ENCODE peak calls at places on chromosomes 5 and 9, in seven cellular contexts. A, U, D, Q, P, T and I are unnamed samples.

GRCh38 chr9:7146582-7146981 is 388.8 kb downstream of the KDM4C start:
- DNase-seq in P (no peak), D (peak; percentile 16), A (no peak), Q (no peak), T (no peak), U (no peak), I (no peak)

GRCh38 chr9:122816163-122816867 is 12.1 kb downstream of the PDCL start:
- DNase-seq in P (no peak), T (no peak), A (no peak), D (no peak), Q (peak; percentile 59), U (no peak), I (no peak)

GRCh38 chr5:134445841-134446818 is 34.4 kb upstream of the CDKN2AIPNL start:
- DNase-seq in D (no peak), T (no peak), U (no peak), A (no peak), P (no peak), Q (peak; percentile 79), I (peak; percentile 37)

GRCh38 chr5:59025734-59026133 is 442.9 kb downstream of the RAB3C start:
- DNase-seq in D (no peak), A (peak; percentile 41), T (no peak), P (no peak), Q (no peak), U (no peak), I (no peak)

GRCh38 chr9:94031380-94031779 is 52.9 kb upstream of the PTPDC1 start:
- DNase-seq in Q (no peak), D (no peak), P (no peak), T (no peak), U (no peak), A (no peak), I (no peak)

GRCh38 chr5:115415143-115415491 is 118.7 kb upstream of the CCDC112 start:
- DNase-seq in U (no peak), T (no peak), D (peak; percentile 29), Q (no peak), P (peak; percentile 78), A (peak; percentile 82), I (peak; percentile 80)

GRCh38 chr9:91567642-91568274 is 144.1 kb upstream of the NFIL3 start:
- DNase-seq in P (no peak), U (peak; percentile 12), D (no peak), Q (no peak), T (no peak), A (no peak), I (no peak)

GRCh38 chr9:34659592-34660253 is 2.7 kb downstream of the CCL27 start:
- DNase-seq in A (peak; percentile 55), Q (no peak), P (no peak), D (no peak), U (no peak), T (no peak), I (no peak)

GRCh38 chr5:61168951-61169350 is 6.7 kb upstream of the SMIM15 start:
- DNase-seq in U (no peak), D (no peak), Q (no peak), A (no peak), P (no peak), T (no peak), I (no peak)

GRCh38 chr9:124511891-124512805 is 4.9 kb upstream of the NR5A1 start:
- DNase-seq in D (no peak), P (no peak), A (no peak), T (no peak), U (no peak), Q (no peak), I (no peak)

GRCh38 chr9:24413651-24414050 is 132.0 kb downstream of the IZUMO3 start:
- DNase-seq in P (no peak), D (no peak), A (no peak), T (no peak), U (no peak), Q (no peak), I (no peak)

GRCh38 chr9:72894342-72894741 is 58.5 kb downstream of the ALDH1A1 start:
- DNase-seq in T (no peak), D (peak; percentile 82), Q (no peak), A (peak; percentile 4), P (no peak), U (no peak), I (no peak)

GRCh38 chr9:111237447-111237846 is 92.6 kb downstream of the OR2K2 start:
- DNase-seq in Q (no peak), P (no peak), A (no peak), U (no peak), D (no peak), T (no peak), I (no peak)

GRCh38 chr5:54799645-54800044 is 185.7 kb downstream of the ESM1 start:
- DNase-seq in T (no peak), D (no peak), U (no peak), A (no peak), P (no peak), Q (no peak), I (no peak)

GRCh38 chr5:132473608-132474007 is 17.0 kb downstream of the IRF1 start:
- DNase-seq in A (no peak), Q (no peak), P (no peak), U (no peak), D (no peak), T (peak; percentile 1), I (no peak)

GRCh38 chr5:96885518-96886338 is 9.4 kb downstream of the ERAP2 start:
- DNase-seq in T (no peak), Q (no peak), P (no peak), D (no peak), A (no peak), U (no peak), I (no peak)

DNA sequence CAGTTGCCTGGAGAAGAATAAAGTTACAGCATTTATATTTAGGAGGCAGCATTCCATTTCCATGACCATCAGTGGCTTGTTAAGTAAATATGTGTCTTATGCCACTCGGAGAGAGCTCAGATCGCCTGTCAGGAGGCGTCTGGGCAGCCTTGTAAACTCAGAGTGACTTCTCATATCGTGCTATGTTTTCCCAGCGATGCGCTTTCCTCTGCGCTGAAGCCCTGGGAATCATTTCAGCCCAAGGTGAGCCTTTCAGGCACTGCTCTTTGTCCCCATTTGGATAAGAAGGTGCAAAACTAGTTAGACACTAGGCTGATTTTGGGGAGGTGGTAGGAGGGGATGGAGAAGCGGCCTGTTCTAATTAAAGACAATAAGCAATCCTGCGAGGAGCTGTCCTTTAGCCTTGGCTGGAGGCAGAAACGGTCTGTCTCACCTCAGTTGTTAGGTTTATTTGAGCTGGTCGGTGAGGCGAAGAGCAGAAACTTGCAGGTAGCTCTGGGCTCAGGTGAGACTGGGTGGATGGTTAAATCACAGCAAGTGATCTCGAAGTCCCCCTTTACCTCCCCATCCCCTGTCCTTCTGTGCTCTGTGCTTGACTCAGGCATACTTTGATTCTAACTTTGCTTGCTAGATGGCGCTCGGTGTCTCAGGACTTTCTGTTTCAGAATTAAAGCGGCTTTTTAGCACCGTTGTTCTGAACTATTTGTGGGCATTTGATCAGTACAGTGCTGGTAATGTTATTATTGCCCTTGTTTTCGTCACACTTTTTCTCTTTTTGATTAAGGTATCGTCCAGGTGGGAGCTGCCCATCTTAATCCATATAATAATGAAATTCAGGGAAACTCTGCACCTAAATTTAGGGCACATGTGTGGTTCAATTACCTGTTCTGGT is 24.6 kb downstream of the NR2F1 start:
- DNase-seq in T (no peak), U (no peak), A (peak; percentile 89), P (no peak), Q (no peak), D (peak; percentile 84), I (no peak)
- TF ChIP-seq CTCF in T (peak; percentile 65), U (no peak), A (peak; percentile 64), P (peak; percentile 78), Q (peak; percentile 42), D (peak; percentile 72), I (peak; percentile 29)

GRCh38 chr5:103522586-103522985 is 40.0 kb downstream of the NUDT12 start:
- DNase-seq in P (no peak), A (no peak), U (no peak), T (no peak), D (peak; percentile 3), Q (no peak), I (no peak)

GRCh38 chr5:103523319-103523718 is 39.3 kb downstream of the NUDT12 start:
- DNase-seq in D (no peak), P (no peak), Q (no peak), U (no peak), T (no peak), A (no peak), I (no peak)

GRCh38 chr5:103525366-103525765 is 37.2 kb downstream of the NUDT12 start:
- DNase-seq in U (no peak), T (no peak), P (no peak), D (no peak), Q (no peak), A (no peak), I (no peak)

GRCh38 chr5:103532116-103532734 is 30.4 kb downstream of the NUDT12 start:
- DNase-seq in D (no peak), T (no peak), A (no peak), Q (no peak), U (no peak), P (no peak), I (no peak)

GRCh38 chr5:103526164-103526915 is 36.2 kb downstream of the NUDT12 start:
- DNase-seq in Q (no peak), U (no peak), D (no peak), P (no peak), A (no peak), T (no peak), I (no peak)
- H3K27ac ChIP-seq in Q (no peak overlapping the region), U (no peak overlapping the region), D (no peak overlapping the region), P (no peak overlapping the region), A (no peak overlapping the region), T (no peak overlapping the region), I (no peak overlapping the region)

GRCh38 chr9:95047452-95048224 is 269.9 kb downstream of the FANCC start:
- DNase-seq in P (no peak), D (no peak), A (no peak), T (no peak), U (no peak), Q (no peak), I (no peak)

GRCh38 chr9:95048225-95049087 is 269.1 kb downstream of the FANCC start:
- DNase-seq in D (peak; percentile 81), A (no peak), P (no peak), Q (peak; percentile 78), U (peak; percentile 74), T (no peak), I (peak; percentile 84)

GRCh38 chr9:95045751-95046150 is 271.8 kb downstream of the FANCC start:
- DNase-seq in Q (no peak), D (peak; percentile 43), A (no peak), T (no peak), P (no peak), U (no peak), I (no peak)

GRCh38 chr9:95053611-95054440 is 263.7 kb downstream of the FANCC start:
- DNase-seq in Q (no peak), T (no peak), D (no peak), P (no peak), A (peak; percentile 43), U (no peak), I (no peak)

GRCh38 chr9:95049761-95050160 is 267.7 kb downstream of the FANCC start:
- DNase-seq in Q (no peak), U (no peak), P (no peak), A (no peak), D (no peak), T (no peak), I (no peak)
- H3K4me1 ChIP-seq in Q (peaks cover 68% of the 10 kb centered on the region), U (peaks cover 17% of the 10 kb centered on the region), P (peaks cover 10% of the 10 kb centered on the region), A (peaks cover 16% of the 10 kb centered on the region), D (peaks cover 16% of the 10 kb centered on the region), T (peaks cover 5% of the 10 kb centered on the region), I (peaks cover 27% of the 10 kb centered on the region)

DNA sequence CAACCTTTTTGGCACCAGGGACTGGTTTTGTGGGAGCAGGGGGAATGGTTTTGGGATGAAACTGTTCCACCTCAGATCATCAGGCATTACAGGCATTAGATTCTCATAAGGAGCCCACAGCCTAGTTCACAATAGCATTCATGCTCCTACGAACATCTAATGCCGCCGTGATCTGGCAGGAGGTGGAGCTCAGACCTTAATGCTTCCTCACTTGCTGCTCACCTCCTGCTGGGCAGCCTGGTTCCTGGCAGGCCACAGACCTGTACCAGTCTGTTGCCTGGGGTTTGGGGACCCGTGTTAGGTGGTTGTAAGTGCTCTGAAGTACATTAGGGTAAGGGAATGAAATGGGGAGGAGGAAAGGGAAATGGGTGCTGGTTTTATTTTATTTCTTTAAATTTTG is 9.7 kb upstream of the CTNNA1 start:
- DNase-seq in A (no peak), Q (no peak), U (no peak), D (peak; percentile 67), T (no peak), P (no peak), I (no peak)
- TF ChIP-seq CTCF in A (no peak), Q (no peak), U (no peak), D (no peak), T (no peak), P (no peak), I (no peak)